ENCODE peak calls at places on chromosome 15, in nine cellular contexts. X, F, E, J, K, Y, Q, R and U are unnamed samples.

GRCh38 chr15:97691799-97692198 is 268.7 kb upstream of the ARRDC4 start:
- DNase-seq in X (no peak), F (no peak), E (no peak), J (no peak), K (no peak), Y (peak; percentile 3), Q (no peak), R (no peak), U (no peak)

GRCh38 chr15:29734917-29735572 is 87.2 kb downstream of the TJP1 start:
- DNase-seq in X (no peak), F (no peak), E (no peak), J (no peak), K (no peak), Y (no peak), Q (no peak), R (no peak), U (no peak)

GRCh38 chr15:49863431-49864205 is 242.8 kb downstream of the DTWD1 start:
- DNase-seq in X (no peak), F (no peak), E (no peak), J (no peak), K (no peak), Y (peak; percentile 84), Q (no peak), R (no peak), U (peak; percentile 66)

GRCh38 chr15:80923668-80924067 is 66.0 kb downstream of the MESD start:
- DNase-seq in X (no peak), F (no peak), E (no peak), J (no peak), K (no peak), Y (peak; percentile 55), Q (no peak), R (no peak), U (no peak)

GRCh38 chr15:71691700-71692417 is 118.5 kb upstream of the NR2E3 start:
- DNase-seq in X (peak; percentile 36), F (peak; percentile 38), E (no peak), J (no peak), K (no peak), Y (peak; percentile 83), Q (no peak), R (no peak), U (peak; percentile 93)

GRCh38 chr15:57746752-57747151 is 40.2 kb downstream of the POLR2M start:
- DNase-seq in X (no peak), F (peak; percentile 30), E (no peak), J (no peak), K (no peak), Y (no peak), Q (no peak), R (no peak), U (no peak)

GRCh38 chr15:49330166-49330565 is 92.9 kb upstream of the FGF7 start:
- DNase-seq in X (no peak), F (no peak), E (no peak), J (no peak), K (no peak), Y (no peak), Q (no peak), R (no peak), U (no peak)

GRCh38 chr15:74957301-74958035 is 896 bp upstream of the RPP25 start:
- DNase-seq in X (no peak), F (no peak), E (no peak), J (no peak), K (no peak), Y (no peak), Q (no peak), R (peak; percentile 78), U (no peak)

GRCh38 chr15:100900136-100900894 is 18.8 kb upstream of the LRRK1 start:
- DNase-seq in X (peak; percentile 74), F (no peak), E (no peak), J (no peak), K (no peak), Y (no peak), Q (no peak), R (no peak), U (no peak)

GRCh38 chr15:100925480-100925879 is 6.3 kb downstream of the LRRK1 start:
- DNase-seq in X (no peak), F (no peak), E (no peak), J (no peak), K (no peak), Y (no peak), Q (no peak), R (no peak), U (no peak)

GRCh38 chr15:47186071-47186470 is 531.2 kb upstream of the SEMA6D start:
- DNase-seq in X (no peak), F (no peak), E (no peak), J (no peak), K (no peak), Y (no peak), Q (no peak), R (no peak), U (no peak)

GRCh38 chr15:41510728-41511127 is 2.9 kb downstream of the LTK start:
- DNase-seq in X (no peak), F (no peak), E (no peak), J (no peak), K (no peak), Y (no peak), Q (no peak), R (no peak), U (no peak)
- H3K4me3 ChIP-seq in X (no peak overlapping the region), F (no peak overlapping the region), E (no peak overlapping the region), J (no peak overlapping the region), K (no peak overlapping the region), Y (no peak overlapping the region), Q (no peak overlapping the region), R (no peak overlapping the region), U (no peak overlapping the region)

GRCh38 chr15:65245096-65245849 is 34.0 kb upstream of the CILP start:
- DNase-seq in X (peak; percentile 34), F (peak; percentile 87), E (no peak), J (peak; percentile 68), K (peak; percentile 67), Y (no peak), Q (no peak), R (no peak), U (peak; percentile 26)
- TF ChIP-seq CTCF in X (no peak), F (no peak), E (no peak), J (no peak), K (no peak), Y (no peak), Q (no peak), R (no peak), U (no peak)

GRCh38 chr15:78067328-78068241 is 9.9 kb downstream of the TBC1D2B start:
- DNase-seq in X (peak; percentile 35), F (no peak), E (no peak), J (no peak), K (no peak), Y (no peak), Q (no peak), R (no peak), U (no peak)

GRCh38 chr15:78070049-78070698 is 7.3 kb downstream of the TBC1D2B start:
- DNase-seq in X (no peak), F (no peak), E (no peak), J (no peak), K (no peak), Y (no peak), Q (no peak), R (no peak), U (no peak)

GRCh38 chr15:78071378-78071777 is 6.1 kb downstream of the TBC1D2B start:
- DNase-seq in X (no peak), F (no peak), E (no peak), J (no peak), K (no peak), Y (no peak), Q (no peak), R (no peak), U (no peak)

GRCh38 chr15:78069630-78070029 is 7.9 kb downstream of the TBC1D2B start:
- DNase-seq in X (no peak), F (no peak), E (no peak), J (no peak), K (no peak), Y (no peak), Q (no peak), R (no peak), U (no peak)

DNA sequence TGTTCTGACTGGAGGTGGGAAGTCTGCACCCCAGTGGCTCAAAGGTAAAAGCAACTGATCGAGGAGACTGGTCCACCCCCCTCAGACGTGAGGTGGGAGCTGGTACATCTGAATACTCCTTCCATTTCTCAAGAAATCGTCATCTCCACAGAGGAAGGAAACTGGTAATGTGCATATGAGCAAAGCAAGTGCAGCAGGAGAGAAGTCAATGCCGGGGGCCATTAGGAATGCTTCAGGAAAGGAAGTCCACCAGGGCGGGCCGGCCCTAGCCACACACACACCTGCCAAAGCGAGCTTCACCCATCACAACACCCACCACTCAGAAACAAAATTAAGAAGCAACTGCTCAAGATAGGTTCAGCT is 8.5 kb downstream of the TBC1D2B start:
- DNase-seq in X (no peak), F (no peak), E (no peak), J (no peak), K (no peak), Y (no peak), Q (no peak), R (no peak), U (no peak)
- H3K27ac ChIP-seq in X (no peak overlapping the region), F (peak overlapping the region; percentile 82), E (peak overlapping the region; percentile 69), J (peak overlapping the region; percentile 47), K (peak overlapping the region; percentile 95), Y (no peak overlapping the region), Q (peak overlapping the region; percentile 52), R (peak overlapping the region; percentile 74), U (peak overlapping the region; percentile 71)

GRCh38 chr15:78619022-78619950 is 1.5 kb downstream of the CHRNA3 start:
- DNase-seq in X (no peak), F (no peak), E (no peak), J (no peak), K (no peak), Y (no peak), Q (no peak), R (no peak), U (no peak)

GRCh38 chr15:78621810-78622402 is 1.1 kb upstream of the CHRNA3 start:
- DNase-seq in X (no peak), F (no peak), E (no peak), J (no peak), K (no peak), Y (no peak), Q (no peak), R (no peak), U (no peak)

GRCh38 chr15:78620839-78621421 is at the start of gene CHRNA3:
- DNase-seq in X (no peak), F (no peak), E (no peak), J (no peak), K (no peak), Y (no peak), Q (no peak), R (no peak), U (no peak)

GRCh38 chr15:78618490-78618934 is 2.3 kb downstream of the CHRNA3 start:
- DNase-seq in X (peak; percentile 86), F (peak; percentile 85), E (peak; percentile 88), J (peak; percentile 70), K (peak; percentile 89), Y (peak; percentile 57), Q (peak; percentile 74), R (peak; percentile 80), U (peak; percentile 68)

DNA sequence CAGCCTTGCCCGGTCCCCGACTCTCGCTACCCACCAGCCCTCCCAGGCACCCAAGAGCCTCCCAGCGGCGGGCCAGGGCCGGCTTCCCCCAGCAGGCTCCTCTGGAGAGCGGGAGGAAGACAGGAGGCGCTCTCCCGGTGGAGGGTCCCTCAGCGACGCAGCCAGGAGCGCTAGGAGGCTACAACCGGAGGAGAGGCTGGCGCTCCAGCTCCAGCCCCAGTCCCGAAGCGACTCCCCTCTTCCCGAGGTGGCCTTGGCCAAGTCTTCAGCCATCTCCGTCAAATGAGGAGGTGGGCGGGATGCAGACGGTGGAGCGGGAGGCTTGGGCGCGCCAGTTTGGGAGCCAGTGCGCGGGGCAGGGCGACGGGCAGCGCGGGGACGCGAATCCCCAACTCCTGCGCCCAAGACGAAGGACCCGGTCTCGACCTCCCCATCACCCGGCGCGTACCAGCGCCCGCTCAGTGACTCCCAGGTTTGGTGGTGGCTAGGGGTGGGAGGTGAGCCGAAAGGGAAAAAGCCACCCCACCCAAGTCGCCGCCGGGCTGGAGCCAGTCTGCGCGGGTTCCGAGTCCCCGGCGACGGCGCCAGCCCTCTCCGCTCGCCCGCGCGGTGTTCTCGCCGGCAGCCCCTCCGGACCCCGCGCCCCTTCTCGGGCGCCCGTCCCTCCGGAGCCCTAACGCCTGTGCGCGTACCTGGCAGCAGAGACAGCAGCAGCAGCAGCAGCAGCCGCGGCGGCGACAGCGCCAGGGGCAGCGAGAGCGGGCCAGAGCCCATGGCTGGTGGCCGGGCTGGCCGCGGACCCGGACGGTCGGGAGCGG is 566 bp downstream of the CHRNA3 start:
- DNase-seq in X (no peak), F (no peak), E (no peak), J (no peak), K (no peak), Y (no peak), Q (no peak), R (no peak), U (no peak)
- H3K4me3 ChIP-seq in X (no peak overlapping the region), F (no peak overlapping the region), E (peak overlapping the region; percentile 54), J (peak overlapping the region; percentile 31), K (peak overlapping the region; percentile 3), Y (peak overlapping the region; percentile 43), Q (peak overlapping the region; percentile 64), R (peak overlapping the region; percentile 28), U (no peak overlapping the region)